ENCODE peak calls at places on chromosomes 1 and 21, in nine cellular contexts. X is NCI-H510A treated with DMSO at 0.1 percent for 48 hours; P is NCI-H524 treated with DMSO at 0.1 percent for 48 hours; J is activated CD4-positive, alpha-beta T cell treated with anti-CD3 and anti-CD28 coated beads for 24 hours; L is activated gamma-delta T cell; I is activated naive CD8-positive, alpha-beta T cell treated with anti-CD3 and anti-CD28 coated beads, Interleukin-2, amount 50 U/mL, for 24 hours; Z is LHCN-M2; B is body of pancreas; A is activated naive CD4-positive, alpha-beta T cell. G is an unnamed sample.

GRCh38 chr1:47436304-47436978 is 1.4 kb upstream of the FOXD2 start:
- DNase-seq in X (peak; percentile 58), P (peak; percentile 2), J (peak; percentile 75), L (peak; percentile 39), I (peak; percentile 87), Z (peak; percentile 68), B (peak; percentile 70), A (peak; percentile 25), G (no peak)

GRCh38 chr1:205038132-205038786 is 4.8 kb upstream of the CNTN2 start:
- DNase-seq in X (no peak), P (no peak), J (no peak), L (no peak), I (no peak), Z (no peak), B (no peak), A (no peak), G (no peak)

GRCh38 chr1:117606608-117607261 is 887 bp downstream of the TENT5C start:
- DNase-seq in X (peak; percentile 64), P (no peak), J (peak; percentile 19), L (peak; percentile 48), I (peak; percentile 50), Z (no peak), B (peak; percentile 57), A (no peak), G (no peak)

GRCh38 chr1:156684227-156684782 is 7.1 kb upstream of the NES start:
- DNase-seq in X (no peak), P (no peak), J (no peak), L (no peak), I (peak; percentile 27), Z (peak; percentile 70), B (no peak), A (no peak), G (no peak)

GRCh38 chr1:223844521-223844961 is 1.2 kb downstream of the TP53BP2 start:
- DNase-seq in X (no peak), P (no peak), J (peak; percentile 30), L (no peak), I (peak; percentile 62), Z (no peak), B (no peak), A (no peak), G (no peak)

GRCh38 chr1:63987014-63987630 is 213.3 kb downstream of the ROR1 start:
- DNase-seq in X (no peak), P (no peak), J (no peak), L (no peak), I (no peak), Z (no peak), B (no peak), A (no peak), G (no peak)

GRCh38 chr1:150976879-150977694 is 2.5 kb upstream of the CERS2 start:
- DNase-seq in X (peak; percentile 62), P (no peak), J (peak; percentile 66), L (peak; percentile 36), I (peak; percentile 86), Z (peak; percentile 89), B (peak; percentile 87), A (peak; percentile 12), G (no peak)

GRCh38 chr21:15192243-15192642 is 127.4 kb upstream of the NRIP1 start:
- DNase-seq in X (no peak), P (no peak), J (no peak), L (no peak), I (no peak), Z (peak; percentile 67), B (no peak), A (no peak), G (no peak)

GRCh38 chr1:167430134-167430848 is 88.0 kb downstream of the CD247 start:
- DNase-seq in X (no peak), P (no peak), J (no peak), L (no peak), I (no peak), Z (no peak), B (no peak), A (no peak), G (no peak)